ENCODE peak calls at places on chromosome 17, in five cellular contexts. One of them, this sample, is unnamed.

GRCh38 chr17:58666858-58667267 is 25.0 kb downstream of the TEX14 start:
- DNase-seq in A549: peak; percentile 72
- DNase-seq in K562: peak; percentile 80
- DNase-seq in fibroblast of pulmonary artery: peak; percentile 95
- DNase-seq in transverse colon: peak; percentile 85
- DNase-seq in this sample: no peak

GRCh38 chr17:19024101-19025078 is 19.8 kb upstream of the FAM83G start:
- DNase-seq in transverse colon: no peak
- DNase-seq in fibroblast of pulmonary artery: no peak
- DNase-seq in K562: no peak
- DNase-seq in A549: no peak
- DNase-seq in this sample: no peak

GRCh38 chr17:9696279-9697044 is 51.1 kb downstream of the USP43 start:
- DNase-seq in transverse colon: no peak
- DNase-seq in A549: no peak
- DNase-seq in fibroblast of pulmonary artery: no peak
- DNase-seq in K562: no peak
- DNase-seq in this sample: no peak

GRCh38 chr17:13398853-13399252 is 202.9 kb downstream of the HS3ST3A1 start:
- DNase-seq in transverse colon: no peak
- DNase-seq in K562: no peak
- DNase-seq in A549: no peak
- DNase-seq in fibroblast of pulmonary artery: no peak
- DNase-seq in this sample: no peak

GRCh38 chr17:75308732-75309629 is 19.7 kb upstream of the SLC25A19 start:
- DNase-seq in A549: peak; percentile 35
- DNase-seq in fibroblast of pulmonary artery: no peak
- DNase-seq in transverse colon: peak; percentile 77
- DNase-seq in K562: no peak
- DNase-seq in this sample: no peak

GRCh38 chr17:75664099-75664549 is 2.8 kb downstream of the RECQL5 start:
- DNase-seq in fibroblast of pulmonary artery: no peak
- DNase-seq in A549: no peak
- DNase-seq in K562: no peak
- DNase-seq in transverse colon: no peak
- DNase-seq in this sample: no peak

GRCh38 chr17:68707032-68707431 is 105.9 kb upstream of the FAM20A start:
- DNase-seq in transverse colon: no peak
- DNase-seq in K562: no peak
- DNase-seq in A549: no peak
- DNase-seq in fibroblast of pulmonary artery: no peak
- DNase-seq in this sample: peak; percentile 55

GRCh38 chr17:47882247-47882646 is 13.8 kb upstream of the SP2 start:
- DNase-seq in K562: no peak
- DNase-seq in A549: no peak
- DNase-seq in fibroblast of pulmonary artery: no peak
- DNase-seq in transverse colon: peak; percentile 81
- DNase-seq in this sample: no peak

GRCh38 chr17:31248986-31249385 is 48.1 kb downstream of the OMG start:
- DNase-seq in fibroblast of pulmonary artery: peak; percentile 57
- DNase-seq in K562: no peak
- DNase-seq in transverse colon: no peak
- DNase-seq in A549: no peak
- DNase-seq in this sample: no peak

GRCh38 chr17:9893606-9894005 is 11.5 kb downstream of the RCVRN start:
- DNase-seq in K562: no peak
- DNase-seq in transverse colon: no peak
- DNase-seq in fibroblast of pulmonary artery: peak; percentile 41
- DNase-seq in A549: no peak
- DNase-seq in this sample: no peak

GRCh38 chr17:14784997-14785696 is 480.0 kb downstream of the PMP22 start:
- DNase-seq in K562: no peak
- DNase-seq in fibroblast of pulmonary artery: no peak
- DNase-seq in transverse colon: no peak
- DNase-seq in A549: no peak
- DNase-seq in this sample: no peak

DNA sequence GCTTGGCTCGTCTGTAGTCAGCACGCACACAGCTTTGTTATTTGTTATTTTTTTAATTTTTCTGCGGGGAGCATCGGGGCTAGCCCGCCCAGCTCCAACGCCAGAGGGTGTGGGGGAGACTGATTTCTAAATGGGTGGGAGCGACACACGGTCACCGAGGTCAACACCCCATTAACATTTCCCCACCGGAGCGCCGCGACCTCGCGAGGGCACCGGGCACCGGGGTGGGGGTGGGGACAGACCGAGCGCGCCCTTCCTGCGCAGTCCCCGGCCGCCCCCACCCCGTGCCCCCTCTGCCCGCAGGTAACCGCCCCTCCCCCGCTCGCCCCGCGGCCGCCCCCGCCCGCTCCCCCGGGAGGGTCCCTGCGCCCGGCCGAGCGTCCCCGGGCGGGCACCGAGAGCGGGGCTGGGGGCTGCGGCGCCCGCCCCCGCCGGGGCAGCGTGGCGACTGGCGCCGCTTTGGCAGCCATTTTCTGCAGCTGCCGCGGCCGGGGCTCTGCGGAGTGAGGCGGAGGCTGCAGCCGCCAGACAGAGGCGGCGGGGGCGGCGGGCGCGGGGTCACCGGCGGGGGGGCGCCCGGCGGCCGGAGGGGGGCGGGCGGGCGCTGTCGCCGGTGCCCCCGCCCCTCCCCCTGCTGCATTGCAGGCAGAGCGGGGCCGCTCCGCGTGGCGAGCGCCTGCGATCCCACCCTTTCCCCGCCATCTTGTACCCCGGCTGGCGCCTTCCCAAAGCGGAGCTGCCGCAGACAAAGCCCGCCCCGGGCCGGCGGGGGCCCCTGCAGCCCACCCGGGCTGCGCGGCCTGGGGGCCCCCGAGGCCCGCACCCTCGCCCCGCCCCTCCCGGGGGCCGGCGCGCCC is 16.3 kb upstream of the CBX8 start:
- DNase-seq in fibroblast of pulmonary artery: no peak
- DNase-seq in transverse colon: peak; percentile 23
- DNase-seq in K562: peak; percentile 86
- DNase-seq in A549: peak; percentile 64
- DNase-seq in this sample: peak; percentile 41
- TF ChIP-seq CTCF in fibroblast of pulmonary artery: no peak
- TF ChIP-seq CTCF in transverse colon: no peak
- TF ChIP-seq CTCF in K562: no peak
- TF ChIP-seq CTCF in A549: no peak
- TF ChIP-seq CTCF in this sample: no peak

GRCh38 chr17:51734462-51734861 is 424.1 kb downstream of the CA10 start:
- DNase-seq in fibroblast of pulmonary artery: no peak
- DNase-seq in A549: no peak
- DNase-seq in transverse colon: no peak
- DNase-seq in K562: no peak
- DNase-seq in this sample: no peak
- TF ChIP-seq CTCF in fibroblast of pulmonary artery: peak; percentile 13
- TF ChIP-seq CTCF in A549: no peak
- TF ChIP-seq CTCF in transverse colon: no peak
- TF ChIP-seq CTCF in K562: no peak
- TF ChIP-seq CTCF in this sample: no peak

DNA sequence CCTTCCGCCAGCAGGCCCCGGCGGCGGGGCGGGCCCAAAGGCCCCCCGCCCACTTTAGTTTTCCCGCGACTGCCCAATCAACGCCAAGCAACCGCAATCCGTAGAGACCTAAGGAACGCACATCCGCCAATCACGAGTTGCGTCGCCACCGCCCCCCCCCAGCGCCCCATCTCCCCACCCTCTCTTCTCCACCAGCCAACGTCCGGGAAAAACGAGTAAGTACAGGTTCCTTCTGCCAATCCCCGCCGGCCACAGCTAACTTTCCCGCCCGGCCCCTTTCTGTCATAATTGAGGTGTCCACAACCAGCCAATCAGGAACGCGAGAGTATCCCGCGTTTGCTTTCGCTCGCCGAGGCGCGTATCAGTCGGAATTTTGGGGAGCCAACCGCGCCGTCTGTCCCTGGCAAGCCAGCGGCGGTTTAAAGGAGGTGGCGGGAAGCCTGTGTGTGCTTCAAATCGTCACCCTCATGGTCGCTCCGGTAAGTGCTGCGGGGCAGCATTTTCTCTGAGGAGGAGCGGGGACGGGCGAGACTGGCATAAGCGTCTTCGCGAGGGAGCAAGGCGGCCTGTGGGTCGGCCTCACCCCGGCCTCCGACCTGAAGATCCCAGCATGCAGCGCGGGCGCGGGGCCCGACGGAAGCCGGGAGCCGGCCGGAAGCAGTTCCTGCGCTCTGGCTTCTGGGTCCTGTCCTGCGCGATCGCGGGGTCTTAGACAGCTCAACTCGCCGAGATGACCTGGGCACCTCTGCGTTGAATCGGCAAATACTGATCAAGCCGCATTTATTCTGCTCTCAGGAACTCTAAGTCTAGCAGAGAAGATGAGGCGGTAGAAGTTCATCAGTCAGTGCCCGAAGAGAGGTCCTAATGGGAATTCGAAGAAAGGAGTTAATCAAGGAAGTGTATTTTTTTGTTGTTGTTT is at the start of gene MIS12:
- DNase-seq in fibroblast of pulmonary artery: peak; percentile 99
- DNase-seq in transverse colon: peak; percentile 98
- DNase-seq in K562: peak; percentile 92
- DNase-seq in A549: peak; percentile 100
- DNase-seq in this sample: peak; percentile 98
- TF ChIP-seq CTCF in fibroblast of pulmonary artery: no peak
- TF ChIP-seq CTCF in transverse colon: no peak
- TF ChIP-seq CTCF in K562: no peak
- TF ChIP-seq CTCF in A549: no peak
- TF ChIP-seq CTCF in this sample: no peak

GRCh38 chr17:79169366-79169765 is 94.7 kb downstream of the ENGASE start:
- DNase-seq in transverse colon: no peak
- DNase-seq in fibroblast of pulmonary artery: no peak
- DNase-seq in A549: no peak
- DNase-seq in K562: no peak
- DNase-seq in this sample: no peak

GRCh38 chr17:79167486-79167885 is 92.9 kb downstream of the ENGASE start:
- DNase-seq in K562: no peak
- DNase-seq in transverse colon: no peak
- DNase-seq in A549: no peak
- DNase-seq in fibroblast of pulmonary artery: no peak
- DNase-seq in this sample: no peak

GRCh38 chr17:79171152-79171551 is 96.5 kb downstream of the ENGASE start:
- DNase-seq in transverse colon: no peak
- DNase-seq in fibroblast of pulmonary artery: no peak
- DNase-seq in K562: no peak
- DNase-seq in A549: no peak
- DNase-seq in this sample: no peak

GRCh38 chr17:79169861-79170260 is 95.2 kb downstream of the ENGASE start:
- DNase-seq in transverse colon: no peak
- DNase-seq in A549: no peak
- DNase-seq in K562: no peak
- DNase-seq in fibroblast of pulmonary artery: no peak
- DNase-seq in this sample: no peak

GRCh38 chr17:79168486-79169055 is 93.9 kb downstream of the ENGASE start:
- DNase-seq in fibroblast of pulmonary artery: no peak
- DNase-seq in transverse colon: no peak
- DNase-seq in A549: no peak
- DNase-seq in K562: no peak
- DNase-seq in this sample: no peak
- TF ChIP-seq CTCF in fibroblast of pulmonary artery: no peak
- TF ChIP-seq CTCF in transverse colon: no peak
- TF ChIP-seq CTCF in A549: no peak
- TF ChIP-seq CTCF in K562: no peak
- TF ChIP-seq CTCF in this sample: no peak

GRCh38 chr17:43465049-43465448 is 18.7 kb upstream of the DHX8 start:
- DNase-seq in K562: no peak
- DNase-seq in transverse colon: no peak
- DNase-seq in A549: no peak
- DNase-seq in fibroblast of pulmonary artery: no peak
- DNase-seq in this sample: no peak

GRCh38 chr17:43471801-43472200 is 12.0 kb upstream of the DHX8 start:
- DNase-seq in fibroblast of pulmonary artery: no peak
- DNase-seq in K562: no peak
- DNase-seq in transverse colon: no peak
- DNase-seq in A549: no peak
- DNase-seq in this sample: no peak

GRCh38 chr17:43464046-43464445 is 19.7 kb upstream of the DHX8 start:
- DNase-seq in fibroblast of pulmonary artery: no peak
- DNase-seq in K562: no peak
- DNase-seq in transverse colon: no peak
- DNase-seq in A549: no peak
- DNase-seq in this sample: no peak

GRCh38 chr17:43468746-43469544 is 14.8 kb upstream of the DHX8 start:
- DNase-seq in transverse colon: no peak
- DNase-seq in fibroblast of pulmonary artery: peak; percentile 48
- DNase-seq in A549: no peak
- DNase-seq in K562: no peak
- DNase-seq in this sample: peak; percentile 41

GRCh38 chr17:43467981-43468541 is 15.7 kb upstream of the DHX8 start:
- DNase-seq in K562: no peak
- DNase-seq in transverse colon: no peak
- DNase-seq in fibroblast of pulmonary artery: peak; percentile 50
- DNase-seq in A549: no peak
- DNase-seq in this sample: no peak
- TF ChIP-seq CTCF in K562: no peak
- TF ChIP-seq CTCF in transverse colon: no peak
- TF ChIP-seq CTCF in fibroblast of pulmonary artery: no peak
- TF ChIP-seq CTCF in A549: no peak
- TF ChIP-seq CTCF in this sample: no peak

DNA sequence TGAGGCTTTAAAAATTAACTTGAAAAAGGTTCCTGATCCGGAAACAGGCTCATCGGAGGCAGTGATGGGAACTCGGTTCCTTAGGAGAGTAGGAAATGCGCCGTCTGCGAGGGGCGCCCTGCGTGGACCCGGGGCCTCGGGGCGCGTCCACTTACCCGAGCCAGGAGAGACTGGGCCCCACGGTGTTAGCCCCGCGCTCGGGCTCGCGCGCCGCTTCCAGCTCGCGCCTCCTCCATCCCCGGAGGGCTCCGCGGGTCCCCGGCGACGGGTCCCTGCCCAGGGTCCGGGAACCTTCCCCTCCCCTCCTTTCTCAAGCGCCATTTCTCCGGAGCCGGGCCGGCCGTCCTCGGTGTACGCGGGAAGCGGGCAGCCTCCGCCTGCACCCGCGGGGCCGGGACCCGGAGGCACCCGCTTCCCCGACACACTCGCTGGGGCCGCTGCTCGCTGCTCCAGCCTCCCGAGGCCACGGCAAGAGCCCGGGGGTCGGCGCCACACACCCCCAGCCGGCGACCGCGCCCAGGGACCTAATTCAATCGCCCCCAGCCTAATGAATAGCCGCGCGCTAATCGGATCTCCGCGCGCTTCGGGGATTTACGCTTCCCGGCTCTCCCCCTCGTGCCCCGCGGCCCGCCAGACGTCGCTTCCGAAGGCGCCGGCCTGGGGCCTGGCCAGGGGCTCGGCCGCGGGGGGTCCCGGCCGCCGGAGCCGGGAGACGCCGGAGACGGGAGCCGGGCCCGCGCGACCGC is 2.2 kb upstream of the BAHCC1 start:
- DNase-seq in transverse colon: no peak
- DNase-seq in A549: peak; percentile 39
- DNase-seq in K562: peak; percentile 29
- DNase-seq in fibroblast of pulmonary artery: no peak
- DNase-seq in this sample: no peak
- TF ChIP-seq CTCF in transverse colon: no peak
- TF ChIP-seq CTCF in A549: no peak
- TF ChIP-seq CTCF in K562: no peak
- TF ChIP-seq CTCF in fibroblast of pulmonary artery: no peak
- TF ChIP-seq CTCF in this sample: no peak